ENCODE peak calls at places on chromosomes 16 and 17, in ten cellular contexts. V is fibroblast of mammary gland; M is thyroid gland; A is bronchial epithelial cell; Q is CD4-positive, alpha-beta T cell; I is nephron progenitor cell; F is glutamatergic neuron; J is tibial artery; G is HCT116; W is keratinocyte. E is an unnamed sample.

GRCh38 chr17:17818088-17818526 is 18.7 kb downstream of the SREBF1 start:
- DNase-seq in V (peak), F (no peak), G (no peak), Q (no peak), M (peak), J (no peak), A (no peak), W (no peak), I (no peak), E (no peak)

GRCh38 chr16:2238396-2239230 is 2.4 kb downstream of the DNASE1L2 start:
- DNase-seq in V (no peak), F (no peak), J (no peak), G (no peak), W (no peak), M (no peak), I (no peak), Q (no peak), A (no peak), E (no peak)

GRCh38 chr16:410516-411178 is 9.0 kb downstream of the DECR2 start:
- DNase-seq in W (no peak), A (no peak), M (no peak), F (no peak), I (no peak), G (no peak), J (no peak), Q (no peak), V (no peak), E (no peak)

GRCh38 chr17:1455291-1455747 is 713 bp downstream of the CRK start:
- DNase-seq in V (peak), Q (peak), F (peak), W (no peak), M (peak), J (peak), I (peak), A (peak), G (no peak), E (no peak)

GRCh38 chr16:50602531-50603205 is 54.5 kb downstream of the NKD1 start:
- DNase-seq in A (peak), F (no peak), M (peak), I (no peak), G (no peak), Q (peak), J (no peak), W (no peak), V (no peak), E (no peak)

GRCh38 chr17:35359396-35359795 is 14.0 kb downstream of the SLFN11 start:
- DNase-seq in F (no peak), W (no peak), A (peak), G (no peak), Q (no peak), V (no peak), J (no peak), M (no peak), I (no peak), E (no peak)

GRCh38 chr16:66549284-66550131 is at the start of gene TK2:
- DNase-seq in J (peak), F (peak), I (peak), V (peak), G (no peak), A (no peak), Q (peak), M (peak), W (no peak), E (no peak)

GRCh38 chr16:2428051-2428786 is 1.0 kb upstream of the CCNF start:
- DNase-seq in Q (no peak), J (peak), A (peak), G (no peak), F (peak), M (peak), I (peak), V (peak), W (no peak), E (peak)

GRCh38 chr17:50559674-50560184 is 786 bp upstream of the CACNA1G start:
- DNase-seq in I (peak), A (peak), Q (no peak), M (peak), W (no peak), G (peak), F (peak), J (peak), V (peak), E (no peak)

GRCh38 chr17:7293821-7294613 is 422 bp downstream of the YBX2 start:
- DNase-seq in V (no peak), M (peak), I (peak), F (peak), Q (no peak), W (no peak), G (no peak), A (no peak), J (no peak), E (no peak)

GRCh38 chr17:63974594-63975192 is 2.0 kb upstream of the SCN4A start:
- DNase-seq in Q (no peak), A (peak), V (peak), F (no peak), G (peak), W (peak), J (no peak), I (no peak), M (peak), E (no peak)

GRCh38 chr17:75688209-75688771 is 21.2 kb downstream of the SAP30BP start:
- DNase-seq in G (no peak), M (no peak), F (no peak), Q (no peak), J (no peak), W (no peak), I (no peak), V (no peak), A (peak), E (peak)

GRCh38 chr17:75571197-75571884 is 16.3 kb upstream of the MYO15B start:
- DNase-seq in A (no peak), J (peak), M (no peak), F (peak), V (no peak), Q (no peak), I (no peak), G (no peak), W (no peak), E (no peak)

GRCh38 chr16:66364117-66364958 is 2.2 kb upstream of the CDH5 start:
- DNase-seq in W (no peak), G (no peak), F (peak), Q (no peak), I (peak), J (peak), M (peak), V (peak), A (peak), E (no peak)

GRCh38 chr16:81604960-81605383 is 160.4 kb downstream of the CMIP start:
- DNase-seq in V (peak), Q (no peak), J (no peak), A (peak), F (no peak), W (peak), I (no peak), M (no peak), G (no peak), E (no peak)

GRCh38 chr17:79923974-79924638 is 84.9 kb upstream of the CBX4 start:
- DNase-seq in G (peak), Q (peak), I (peak), F (peak), A (no peak), V (no peak), J (no peak), W (no peak), M (no peak), E (no peak)

GRCh38 chr17:74528491-74529199 is 2.6 kb downstream of the CD300LB start:
- DNase-seq in V (peak), G (no peak), M (no peak), Q (no peak), F (no peak), I (no peak), A (no peak), J (peak), W (no peak), E (peak)

GRCh38 chr17:66654764-66655163 is 180.2 kb upstream of the CACNG5 start:
- DNase-seq in J (no peak), Q (no peak), V (peak), I (no peak), W (peak), F (no peak), M (no peak), A (peak), G (no peak), E (no peak)

GRCh38 chr17:9401434-9401833 is 174.2 kb downstream of the STX8 start:
- DNase-seq in I (no peak), V (no peak), Q (no peak), G (no peak), F (no peak), A (peak), M (no peak), W (peak), J (no peak), E (no peak)

GRCh38 chr16:6481894-6482293 is 850.8 kb upstream of the RBFOX1 start:
- DNase-seq in V (no peak), A (no peak), M (no peak), J (no peak), G (no peak), F (no peak), W (no peak), Q (no peak), I (no peak), E (no peak)

GRCh38 chr16:3070608-3071111 is 5.2 kb downstream of the IL32 start:
- DNase-seq in F (no peak), I (no peak), J (no peak), M (no peak), V (no peak), W (no peak), G (no peak), Q (no peak), A (no peak), E (no peak)

GRCh38 chr17:28996554-28997096 is 9.2 kb downstream of the SEZ6 start:
- DNase-seq in A (no peak), J (no peak), M (no peak), I (peak), Q (no peak), G (no peak), W (no peak), V (no peak), F (no peak), E (no peak)

GRCh38 chr16:84599528-84600202 is 18.2 kb downstream of the COTL1 start:
- DNase-seq in J (peak), F (peak), A (peak), I (peak), G (no peak), M (peak), V (peak), W (no peak), Q (peak), E (no peak)

GRCh38 chr16:27315333-27316037 is 1.7 kb downstream of the IL4R start:
- DNase-seq in V (peak), I (no peak), F (no peak), W (peak), G (peak), M (no peak), J (peak), A (peak), Q (peak), E (peak)

GRCh38 chr16:1458336-1458976 is 14.1 kb upstream of the CCDC154 start:
- DNase-seq in Q (no peak), M (no peak), I (no peak), A (peak), V (peak), F (no peak), J (no peak), W (no peak), G (no peak), E (peak)

GRCh38 chr16:48139517-48139916 is 16.3 kb downstream of the ABCC12 start:
- DNase-seq in G (no peak), M (no peak), Q (no peak), W (no peak), A (no peak), V (no peak), F (no peak), I (no peak), J (no peak), E (no peak)

GRCh38 chr17:50055426-50056216 is at the start of gene ITGA3:
- DNase-seq in I (peak), J (peak), G (peak), W (no peak), A (peak), M (peak), V (peak), Q (peak), F (peak), E (peak)

GRCh38 chr17:4508207-4508606 is 9.5 kb downstream of the SPNS2 start:
- DNase-seq in G (no peak), A (no peak), J (no peak), W (no peak), Q (no peak), M (no peak), V (no peak), F (no peak), I (no peak), E (no peak)

GRCh38 chr17:4529533-4530152 is 25.5 kb downstream of the MYBBP1A start:
- DNase-seq in I (no peak), G (no peak), Q (no peak), F (peak), M (no peak), A (no peak), J (no peak), V (no peak), W (no peak), E (no peak)

GRCh38 chr17:31877911-31878702 is 19.1 kb upstream of the COPRS start:
- DNase-seq in J (peak), Q (no peak), W (no peak), F (no peak), I (no peak), V (peak), M (peak), A (no peak), G (no peak), E (no peak)

GRCh38 chr17:28634211-28634865 is 10.6 kb downstream of the BLTP2 start:
- DNase-seq in A (no peak), W (no peak), J (no peak), I (no peak), V (no peak), M (no peak), Q (no peak), F (no peak), G (no peak), E (no peak)

GRCh38 chr17:7834554-7834890 is 505 bp downstream of the KDM6B start:
- DNase-seq in I (peak), M (peak), G (no peak), V (no peak), Q (peak), W (no peak), F (peak), A (peak), J (no peak), E (no peak)

GRCh38 chr17:28584434-28584833 is 7.7 kb upstream of the ALDOC start:
- DNase-seq in G (no peak), M (no peak), W (no peak), Q (no peak), I (no peak), J (no peak), V (no peak), A (no peak), F (no peak), E (no peak)

GRCh38 chr17:68355093-68355492 is 63.8 kb downstream of the ARSG start:
- DNase-seq in J (no peak), M (no peak), W (no peak), I (no peak), F (no peak), Q (no peak), V (peak), A (no peak), G (no peak), E (no peak)

GRCh38 chr17:56392274-56392673 is 201.2 kb upstream of the NOG start:
- DNase-seq in J (no peak), Q (no peak), F (no peak), W (no peak), M (no peak), A (no peak), G (no peak), I (no peak), V (no peak), E (no peak)

GRCh38 chr16:86598607-86599318 is 20.4 kb downstream of the FOXL1 start:
- DNase-seq in A (no peak), V (no peak), M (no peak), W (no peak), F (no peak), Q (no peak), G (no peak), I (no peak), J (no peak), E (no peak)

DNA sequence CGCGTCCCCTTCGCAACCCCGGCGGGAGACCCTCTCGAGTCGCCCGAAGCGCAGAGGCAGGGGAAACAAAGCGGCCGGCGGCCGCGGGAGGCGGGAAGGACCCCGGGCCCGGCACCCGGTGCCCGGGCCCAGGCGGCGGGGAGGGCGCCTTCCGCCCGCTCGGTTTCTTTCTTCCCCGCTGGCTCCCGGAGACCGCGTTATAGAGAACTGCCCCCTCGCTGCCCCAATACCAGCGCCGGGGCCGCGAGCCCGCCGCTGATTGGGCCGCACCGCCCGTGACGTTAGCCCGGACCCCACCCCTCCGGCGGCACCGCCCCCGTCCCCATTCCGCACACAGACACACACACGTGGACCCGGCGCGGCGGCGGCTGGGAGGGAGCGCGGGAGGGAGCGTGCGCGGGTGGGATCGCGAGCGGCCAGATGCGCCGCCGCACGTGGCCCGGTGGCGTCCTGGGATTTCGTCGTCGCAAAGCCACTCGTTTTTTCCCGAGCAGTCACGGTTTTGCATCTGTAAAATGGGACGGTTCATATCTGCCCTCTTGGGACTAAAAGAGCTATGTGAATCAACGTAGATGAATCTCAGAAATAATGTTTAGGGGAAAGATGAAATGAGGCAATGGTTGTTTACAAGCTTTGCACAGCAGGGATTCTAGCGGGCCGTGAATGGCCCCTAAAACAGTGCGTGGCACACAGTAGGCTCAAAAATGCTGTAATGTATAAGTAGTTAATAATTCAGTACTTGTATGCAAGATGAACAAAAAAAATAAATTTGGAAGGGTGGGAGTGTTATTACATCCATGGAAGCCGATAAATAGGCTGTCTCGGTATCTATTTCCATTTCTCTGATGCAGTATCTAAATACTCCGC is at the start of gene EPOP:
- DNase-seq in M (peak), A (peak), V (peak), F (peak), I (peak), J (peak), G (peak), Q (peak), W (peak), E (peak)
- TF ChIP-seq CTCF in M (no peak), A (no peak), V (no peak), F (no peak), I (no peak), J (no peak), G (no peak), Q (no peak), W (no peak), E (peak)

GRCh38 chr16:57627184-57627871 is 1.1 kb upstream of the ADGRG1 start:
- DNase-seq in Q (no peak), F (peak), I (peak), M (peak), G (no peak), J (no peak), W (no peak), V (peak), A (peak), E (no peak)

GRCh38 chr16:57628782-57629181 is 352 bp downstream of the ADGRG1 start:
- DNase-seq in F (no peak), J (no peak), M (no peak), G (no peak), V (no peak), A (no peak), W (no peak), Q (no peak), I (no peak), E (no peak)

GRCh38 chr16:57626420-57627170 is 1.8 kb upstream of the ADGRG1 start:
- DNase-seq in Q (no peak), G (no peak), J (no peak), F (peak), A (no peak), W (no peak), V (no peak), I (no peak), M (no peak), E (peak)

GRCh38 chr16:57629516-57630401 is 1.3 kb downstream of the ADGRG1 start:
- DNase-seq in I (no peak), V (no peak), F (no peak), Q (no peak), M (no peak), A (no peak), J (no peak), W (no peak), G (no peak), E (no peak)

GRCh38 chr16:57628008-57628781 is at the start of gene ADGRG1:
- DNase-seq in F (peak), M (peak), J (peak), A (peak), G (peak), V (peak), Q (no peak), W (peak), I (peak), E (no peak)
- TF ChIP-seq CTCF in F (no peak), M (peak), J (no peak), A (peak), G (peak), V (peak), Q (no peak), W (peak), I (no peak), E (peak)

DNA sequence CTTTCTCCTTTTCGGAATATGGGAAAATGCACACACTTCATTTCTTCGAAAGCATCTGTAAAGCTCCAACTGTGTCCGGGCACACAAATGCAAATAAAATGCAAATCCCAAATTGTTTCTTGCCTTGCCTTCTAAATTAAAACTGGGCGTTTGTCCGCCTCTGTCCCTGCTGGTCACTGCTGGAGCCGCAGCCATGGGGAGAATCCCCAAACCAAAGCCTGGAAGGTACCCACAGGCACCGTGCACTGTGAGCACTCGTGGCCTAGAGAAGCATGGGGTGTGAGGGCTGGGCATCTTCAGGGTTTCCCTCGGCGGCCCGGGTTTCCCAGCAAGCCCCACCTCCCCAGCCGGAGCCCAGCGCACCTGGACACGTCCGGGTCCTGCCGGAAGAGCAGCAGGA is 2.9 kb downstream of the SLC47A2 start:
- DNase-seq in V (no peak), G (no peak), W (no peak), Q (no peak), F (no peak), A (no peak), J (no peak), I (no peak), M (no peak), E (no peak)
- TF ChIP-seq CTCF in V (peak), G (peak), W (peak), Q (no peak), F (peak), A (no peak), J (no peak), I (no peak), M (no peak), E (peak)

DNA sequence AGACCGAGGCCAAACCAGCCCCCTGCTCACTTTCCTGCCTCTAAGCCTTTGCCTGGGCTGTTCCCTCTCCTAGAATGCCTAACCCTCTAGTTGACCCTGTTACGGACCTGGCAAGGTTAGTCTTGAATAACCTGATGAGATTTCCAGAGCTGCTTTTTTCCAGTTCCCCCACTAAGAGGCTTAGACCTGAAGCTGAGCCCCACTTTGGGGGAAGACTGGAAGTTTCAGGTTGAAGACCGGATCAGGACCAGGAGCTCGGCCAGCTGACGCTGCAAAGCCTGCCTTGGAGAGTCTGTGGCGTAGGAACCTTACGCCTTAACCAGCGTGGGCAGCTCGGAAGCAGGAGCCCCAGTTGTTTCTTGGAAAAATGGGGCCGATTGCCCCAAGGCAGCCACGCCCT is 129.8 kb downstream of the OR1D5 start:
- DNase-seq in Q (no peak), W (no peak), J (no peak), F (no peak), V (no peak), M (no peak), G (no peak), A (no peak), I (no peak), E (no peak)
- TF ChIP-seq CTCF in Q (no peak), W (no peak), J (no peak), F (no peak), V (no peak), M (no peak), G (no peak), A (no peak), I (no peak), E (no peak)